ENCODE peak calls at places on chromosomes 5 and 9, in seven cellular contexts. Y is heart left ventricle, J is stomach, G is esophagus squamous epithelium, H is breast epithelium, I is A549, A is adrenal gland. E is an unnamed sample.

GRCh38 chr5:157509587-157509986 is 49.6 kb downstream of the NIPAL4 start:
- DNase-seq in I (no peak), J (no peak), A (no peak), G (no peak), Y (no peak), H (no peak), E (no peak)

GRCh38 chr5:142725231-142726187 is 39.6 kb upstream of the FGF1 start:
- DNase-seq in G (no peak), A (no peak), I (no peak), Y (no peak), H (no peak), J (no peak), E (no peak)

GRCh38 chr9:20271107-20271506 is 351.2 kb downstream of the MLLT3 start:
- DNase-seq in Y (no peak), H (no peak), A (no peak), J (no peak), I (no peak), G (no peak), E (no peak)

GRCh38 chr9:80560976-80561375 is 989.2 kb downstream of the TLE4 start:
- DNase-seq in G (no peak), A (no peak), Y (no peak), H (no peak), J (no peak), I (no peak), E (no peak)

GRCh38 chr5:170113517-170113891 is 7.8 kb downstream of the FOXI1 start:
- DNase-seq in Y (no peak), I (no peak), A (no peak), G (no peak), J (no peak), H (no peak), E (no peak)

GRCh38 chr5:89967806-89968444 is 441.6 kb downstream of the CETN3 start:
- DNase-seq in Y (no peak), A (no peak), G (no peak), H (no peak), I (no peak), J (no peak), E (no peak)

GRCh38 chr9:116042321-116042720 is 111.3 kb upstream of the PAPPA start:
- DNase-seq in I (no peak), H (no peak), A (no peak), G (no peak), J (no peak), Y (no peak), E (no peak)

GRCh38 chr5:159135896-159136531 is 36.3 kb upstream of the EBF1 start:
- DNase-seq in I (peak; percentile 66), A (no peak), Y (no peak), J (no peak), G (no peak), H (no peak), E (no peak)

GRCh38 chr5:14917719-14918118 is 46.1 kb upstream of the ANKH start:
- DNase-seq in I (no peak), J (no peak), G (no peak), A (no peak), H (peak; percentile 89), Y (no peak), E (no peak)

GRCh38 chr5:158899792-158900191 is 199.9 kb downstream of the EBF1 start:
- DNase-seq in G (no peak), I (no peak), H (peak; percentile 18), J (no peak), Y (peak; percentile 74), A (peak; percentile 14), E (no peak)

GRCh38 chr5:72510610-72511121 is 3.5 kb upstream of the ZNF366 start:
- DNase-seq in I (no peak), J (no peak), A (no peak), Y (peak; percentile 76), G (no peak), H (peak; percentile 24), E (no peak)

GRCh38 chr5:149887622-149888183 is 56.9 kb downstream of the PDE6A start:
- DNase-seq in I (peak; percentile 53), G (no peak), J (no peak), H (no peak), A (peak; percentile 36), Y (no peak), E (no peak)

GRCh38 chr5:176739461-176740051 is 70.8 kb upstream of the UNC5A start:
- DNase-seq in Y (no peak), I (no peak), G (no peak), A (peak; percentile 12), H (no peak), J (peak; percentile 13), E (peak; percentile 44)

GRCh38 chr5:96193946-96194345 is 232.3 kb upstream of the ELL2 start:
- DNase-seq in H (no peak), I (no peak), J (no peak), A (no peak), Y (no peak), G (no peak), E (no peak)

GRCh38 chr9:74846771-74847170 is 41.0 kb downstream of the TRPM6 start:
- DNase-seq in A (no peak), I (peak; percentile 9), H (no peak), Y (no peak), J (no peak), G (no peak), E (no peak)

GRCh38 chr5:19886123-19886921 is 101.7 kb downstream of the CDH18 start:
- DNase-seq in Y (no peak), H (no peak), J (no peak), A (no peak), I (no peak), G (no peak), E (no peak)

DNA sequence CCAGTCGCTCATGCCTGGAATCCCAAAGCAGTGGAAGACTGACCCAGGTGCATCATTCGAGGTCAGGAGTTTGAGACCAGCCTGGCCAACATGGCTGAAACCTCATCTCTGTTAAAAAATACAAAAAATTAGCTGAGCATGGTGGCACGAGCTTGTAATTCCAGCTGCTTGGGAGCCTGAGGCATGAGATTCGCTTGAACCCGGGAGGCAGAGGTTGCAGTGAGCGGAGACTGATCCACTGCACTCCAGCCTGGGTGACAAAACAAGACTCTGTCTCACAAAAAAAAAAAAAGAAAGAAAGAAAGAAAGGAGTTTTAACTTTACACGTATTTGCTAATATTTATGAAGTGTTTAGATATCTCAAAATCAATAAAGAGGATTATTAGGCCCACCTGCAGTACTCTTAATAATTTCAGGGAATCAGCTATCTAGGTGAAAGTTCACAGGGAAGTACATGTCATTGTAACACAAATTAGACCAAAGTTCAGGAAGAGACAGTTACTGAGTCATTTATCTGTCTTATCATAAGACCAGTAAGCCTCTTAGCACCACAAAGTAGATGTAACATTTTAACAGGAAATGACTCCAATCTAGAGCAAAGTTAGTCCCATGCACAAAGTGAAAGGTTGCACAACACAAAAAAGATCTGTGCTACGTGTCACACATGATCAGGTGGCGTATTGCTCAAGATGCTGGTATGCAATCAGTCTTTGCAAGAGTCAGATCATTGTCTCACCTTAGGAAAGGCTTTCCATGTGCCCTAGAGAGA is 34.1 kb upstream of the PLIN2 start:
- DNase-seq in A (peak; percentile 63), Y (peak; percentile 43), I (peak; percentile 93), G (no peak), J (peak; percentile 50), H (peak; percentile 61), E (peak; percentile 31)
- TF ChIP-seq POLR2A in A (peak; percentile 31), Y (no peak), I (no peak), G (peak; percentile 31), J (no peak), H (peak; percentile 47), E (no peak)

DNA sequence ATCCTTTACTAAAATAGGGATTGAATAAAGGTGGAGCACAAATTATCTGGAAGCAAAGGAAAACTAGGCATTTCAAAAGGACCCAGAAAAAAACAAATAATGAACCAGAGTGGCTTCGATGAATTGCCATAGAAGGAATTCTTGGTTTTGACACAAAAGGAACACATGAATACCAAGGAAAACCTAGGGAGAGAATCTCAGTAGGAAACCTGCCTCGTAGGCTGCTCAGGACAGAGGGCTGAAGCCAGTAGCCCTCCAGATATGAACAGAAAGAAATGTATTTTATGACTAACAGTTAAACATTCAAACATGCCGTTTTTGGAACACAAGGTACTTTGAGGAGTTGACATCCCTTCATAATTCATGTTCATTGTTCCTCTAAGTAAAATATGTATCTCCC is 245.5 kb downstream of the SLF1 start:
- DNase-seq in A (no peak), J (no peak), G (no peak), I (no peak), Y (no peak), H (no peak), E (no peak)
- H3K9me3 ChIP-seq in A (no peaks in the 10 kb centered on the region), J (no peaks in the 10 kb centered on the region), G (no peaks in the 10 kb centered on the region), I (no peaks in the 10 kb centered on the region), Y (no peaks in the 10 kb centered on the region), H (no peaks in the 10 kb centered on the region), E (no peaks in the 10 kb centered on the region)

DNA sequence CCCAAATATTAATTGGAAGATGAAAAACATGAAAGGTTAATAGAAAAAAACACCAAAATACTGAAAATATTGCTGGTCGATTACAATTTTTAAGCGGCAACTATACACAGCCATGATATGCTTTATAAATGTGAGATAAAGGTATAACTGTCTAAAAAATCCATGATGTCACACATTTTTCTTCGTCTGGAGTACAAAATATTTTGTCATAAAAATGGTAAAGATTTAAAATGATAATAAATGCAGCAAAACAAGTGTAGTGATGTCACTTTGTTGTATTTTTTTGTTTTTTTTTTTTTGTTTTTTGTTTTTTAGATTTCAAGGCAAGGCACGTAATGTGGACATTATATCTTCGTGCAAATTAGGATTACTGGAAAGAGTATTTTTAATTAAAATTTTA is 227.4 kb downstream of the NFIB start:
- DNase-seq in H (no peak), G (no peak), A (no peak), J (no peak), I (no peak), Y (no peak), E (no peak)
- TF ChIP-seq POLR2A in H (no peak), G (no peak), A (no peak), J (no peak), I (no peak), Y (no peak), E (no peak)

GRCh38 chr5:141393267-141393666 is 834 bp downstream of the PCDHGA8 start:
- DNase-seq in J (no peak), I (no peak), H (no peak), A (no peak), G (no peak), Y (no peak), E (no peak)

GRCh38 chr5:141392429-141393198 is at the start of gene PCDHGA8:
- DNase-seq in H (no peak), A (no peak), J (no peak), G (no peak), Y (no peak), I (peak; percentile 27), E (no peak)

GRCh38 chr5:141389153-141390042 is 1.9 kb downstream of the PCDHGB4 start:
- DNase-seq in J (no peak), H (no peak), I (no peak), Y (no peak), G (no peak), A (no peak), E (no peak)

GRCh38 chr5:141384471-141385267 is 2.1 kb downstream of the PCDHGA7 start:
- DNase-seq in A (no peak), Y (no peak), J (no peak), I (no peak), G (no peak), H (no peak), E (no peak)

GRCh38 chr5:141388661-141389060 is 1.2 kb downstream of the PCDHGB4 start:
- DNase-seq in A (no peak), H (no peak), J (no peak), I (no peak), Y (no peak), G (no peak), E (no peak)
- H3K9me3 ChIP-seq in A (peaks cover 40% of the 10 kb centered on the region), H (peaks cover 80% of the 10 kb centered on the region), J (peaks cover 98% of the 10 kb centered on the region), I (peaks cover 70% of the 10 kb centered on the region), Y (peaks cover 67% of the 10 kb centered on the region), G (peaks cover 20% of the 10 kb centered on the region), E (no peaks in the 10 kb centered on the region)

E was measured in spleen.